ENCODE peak calls at places on chromosomes 13 and 19, in nine cellular contexts. W is AG10803, N is epithelial cell of esophagus, T is pancreas, Z is skeletal muscle cell, D is astrocyte, A is aorta, X is transverse colon, U is HFF-Myc. K is an unnamed sample.

GRCh38 chr19:10961073-10961762 is 388 bp downstream of the SMARCA4 start:
- DNase-seq in W (peak; percentile 20), N (peak; percentile 13), T (peak; percentile 73), Z (no peak), D (no peak), A (peak; percentile 60), X (peak; percentile 30), U (no peak), K (no peak)

GRCh38 chr13:45278096-45278645 is 62.8 kb downstream of the TPT1 start:
- DNase-seq in W (no peak), N (no peak), T (no peak), Z (peak; percentile 6), D (peak; percentile 34), A (no peak), X (no peak), U (no peak), K (no peak)

GRCh38 chr13:114064516-114065140 is 67.8 kb downstream of the RASA3 start:
- DNase-seq in W (peak; percentile 31), N (peak; percentile 30), T (peak; percentile 50), Z (no peak), D (no peak), A (peak; percentile 70), X (peak; percentile 40), U (peak; percentile 15), K (no peak)

GRCh38 chr13:28568286-28568685 is 73.4 kb upstream of the FLT1 start:
- DNase-seq in W (peak; percentile 60), N (no peak), T (peak; percentile 93), Z (no peak), D (no peak), A (peak; percentile 80), X (peak; percentile 36), U (no peak), K (peak; percentile 3)

GRCh38 chr19:12983561-12984142 is 11.6 kb upstream of the NFIX start:
- DNase-seq in W (peak; percentile 72), N (peak; percentile 76), T (peak; percentile 92), Z (no peak), D (peak; percentile 41), A (peak; percentile 81), X (peak; percentile 85), U (no peak), K (no peak)

GRCh38 chr19:750640-751423 is at the start of gene MISP:
- DNase-seq in W (no peak), N (peak; percentile 77), T (peak; percentile 54), Z (no peak), D (no peak), A (no peak), X (peak; percentile 95), U (no peak), K (no peak)

GRCh38 chr19:1847684-1848398 is 442 bp downstream of the REXO1 start:
- DNase-seq in W (peak; percentile 32), N (peak; percentile 57), T (peak; percentile 82), Z (no peak), D (no peak), A (no peak), X (peak; percentile 61), U (no peak), K (no peak)

GRCh38 chr19:53294786-53295441 is 27.4 kb upstream of the VN1R4 start:
- DNase-seq in W (no peak), N (no peak), T (no peak), Z (no peak), D (peak; percentile 5), A (no peak), X (no peak), U (peak; percentile 4), K (no peak)

GRCh38 chr19:37719111-37719926 is at the start of gene ZNF607:
- DNase-seq in W (peak; percentile 83), N (peak; percentile 93), T (peak; percentile 97), Z (peak; percentile 60), D (peak; percentile 75), A (peak; percentile 93), X (peak; percentile 92), U (peak; percentile 67), K (peak; percentile 90)

GRCh38 chr19:55112246-55112780 is 5.1 kb downstream of the PPP1R12C start:
- DNase-seq in W (no peak), N (no peak), T (no peak), Z (no peak), D (no peak), A (no peak), X (no peak), U (no peak), K (no peak)

DNA sequence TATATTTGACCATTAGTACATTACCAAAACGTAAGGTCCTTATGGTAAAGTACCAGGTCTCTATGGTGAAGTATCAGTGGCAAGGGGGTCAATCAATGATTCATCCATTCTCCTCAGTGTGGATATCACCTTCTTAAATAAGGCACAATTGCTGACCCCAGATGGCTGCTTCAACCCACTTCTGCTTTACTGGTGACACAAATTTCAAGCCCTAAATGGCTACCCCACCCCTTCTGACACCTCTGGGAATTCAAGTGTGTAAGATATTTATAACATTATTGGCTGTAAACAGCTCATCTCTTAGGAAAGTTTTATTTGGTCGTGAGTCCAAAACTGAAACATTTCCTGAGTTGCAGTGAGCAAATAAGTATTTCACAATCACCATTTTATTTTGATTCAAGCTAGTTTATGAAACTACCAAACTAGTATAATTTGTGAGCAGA is 7.9 kb upstream of the WBP4 start:
- DNase-seq in W (peak; percentile 85), N (peak; percentile 63), T (no peak), Z (no peak), D (no peak), A (no peak), X (no peak), U (no peak), K (no peak)
- H3K4me3 ChIP-seq in W (peak overlapping the region; percentile 38), N (no peak overlapping the region), T (no peak overlapping the region), Z (no peak overlapping the region), D (no peak overlapping the region), A (no peak overlapping the region), X (no peak overlapping the region), U (no peak overlapping the region), K (no peak overlapping the region)

GRCh38 chr19:32199501-32200040 is 145.8 kb upstream of the ZNF507 start:
- DNase-seq in W (no peak), N (no peak), T (no peak), Z (no peak), D (no peak), A (no peak), X (no peak), U (no peak), K (no peak)

GRCh38 chr19:32202244-32202643 is 143.2 kb upstream of the ZNF507 start:
- DNase-seq in W (no peak), N (no peak), T (no peak), Z (no peak), D (no peak), A (no peak), X (no peak), U (no peak), K (no peak)

GRCh38 chr19:32201211-32201610 is 144.2 kb upstream of the ZNF507 start:
- DNase-seq in W (no peak), N (no peak), T (no peak), Z (no peak), D (no peak), A (no peak), X (no peak), U (no peak), K (no peak)

GRCh38 chr19:32201661-32202060 is 143.7 kb upstream of the ZNF507 start:
- DNase-seq in W (no peak), N (no peak), T (no peak), Z (no peak), D (no peak), A (no peak), X (no peak), U (no peak), K (no peak)

DNA sequence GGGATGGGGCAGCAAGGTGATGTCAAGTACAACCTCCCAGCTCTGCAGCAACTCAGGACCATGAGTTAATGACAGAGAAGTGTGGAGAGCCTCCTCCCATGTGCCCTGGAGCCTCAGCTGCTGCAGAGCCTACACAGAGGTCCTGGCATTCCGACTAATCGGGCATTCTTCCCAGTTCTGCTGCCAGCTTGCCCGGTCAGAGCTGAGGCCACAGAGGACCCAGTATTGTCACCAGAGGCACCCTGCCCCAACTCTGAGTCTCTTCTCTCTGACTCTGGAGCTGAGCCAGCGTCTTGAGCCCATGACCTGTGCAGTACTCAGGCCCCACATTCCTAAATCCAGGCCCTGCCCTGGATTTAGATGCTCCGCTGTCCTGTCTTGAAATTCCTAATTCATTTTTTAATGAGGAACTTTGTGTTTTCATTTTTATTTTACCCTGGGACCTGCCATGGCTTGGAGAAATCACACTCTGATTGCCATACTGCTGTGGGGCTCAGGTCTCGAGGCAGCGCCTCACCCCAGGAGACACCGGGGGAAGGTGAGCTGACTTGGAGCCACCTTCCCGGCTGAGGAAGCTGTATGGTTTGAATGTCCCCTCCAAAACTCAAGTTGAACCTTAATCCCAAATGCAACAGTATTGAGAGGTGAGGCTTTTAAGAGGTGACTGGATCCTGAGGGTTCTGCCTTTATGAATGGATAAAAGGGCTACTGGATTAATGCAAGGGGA is 144.9 kb upstream of the ZNF507 start:
- DNase-seq in W (no peak), N (no peak), T (no peak), Z (no peak), D (no peak), A (no peak), X (no peak), U (no peak), K (no peak)
- H3K4me3 ChIP-seq in W (no peak overlapping the region), N (no peak overlapping the region), T (no peak overlapping the region), Z (no peak overlapping the region), D (no peak overlapping the region), A (no peak overlapping the region), X (no peak overlapping the region), U (no peak overlapping the region), K (no peak overlapping the region)

DNA sequence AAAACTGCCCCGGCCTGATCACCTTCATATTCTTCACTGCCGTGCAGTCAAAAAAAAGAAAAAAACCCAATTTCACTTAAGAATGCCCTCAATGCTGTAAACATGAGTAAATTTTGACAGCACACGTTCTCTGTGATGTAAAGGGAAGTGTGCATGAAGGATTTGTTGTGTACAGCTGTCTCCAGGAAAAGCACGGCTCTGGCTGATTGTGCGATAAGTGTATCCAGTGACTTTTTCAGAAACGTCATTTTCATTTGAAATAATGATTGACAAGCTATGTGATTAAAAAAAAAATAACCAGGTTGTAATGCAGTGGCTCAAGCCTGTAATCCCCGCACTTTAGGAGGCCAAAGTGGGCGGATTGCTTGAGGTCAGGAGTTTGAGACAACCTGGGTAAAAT is 39.6 kb downstream of the ANKRD10 start:
- DNase-seq in W (no peak), N (no peak), T (no peak), Z (no peak), D (no peak), A (no peak), X (no peak), U (no peak), K (no peak)
- H3K4me3 ChIP-seq in W (no peak overlapping the region), N (no peak overlapping the region), T (no peak overlapping the region), Z (peak overlapping the region; percentile 44), D (peak overlapping the region; percentile 38), A (peak overlapping the region; percentile 14), X (peak overlapping the region; percentile 39), U (no peak overlapping the region), K (no peak overlapping the region)

DNA sequence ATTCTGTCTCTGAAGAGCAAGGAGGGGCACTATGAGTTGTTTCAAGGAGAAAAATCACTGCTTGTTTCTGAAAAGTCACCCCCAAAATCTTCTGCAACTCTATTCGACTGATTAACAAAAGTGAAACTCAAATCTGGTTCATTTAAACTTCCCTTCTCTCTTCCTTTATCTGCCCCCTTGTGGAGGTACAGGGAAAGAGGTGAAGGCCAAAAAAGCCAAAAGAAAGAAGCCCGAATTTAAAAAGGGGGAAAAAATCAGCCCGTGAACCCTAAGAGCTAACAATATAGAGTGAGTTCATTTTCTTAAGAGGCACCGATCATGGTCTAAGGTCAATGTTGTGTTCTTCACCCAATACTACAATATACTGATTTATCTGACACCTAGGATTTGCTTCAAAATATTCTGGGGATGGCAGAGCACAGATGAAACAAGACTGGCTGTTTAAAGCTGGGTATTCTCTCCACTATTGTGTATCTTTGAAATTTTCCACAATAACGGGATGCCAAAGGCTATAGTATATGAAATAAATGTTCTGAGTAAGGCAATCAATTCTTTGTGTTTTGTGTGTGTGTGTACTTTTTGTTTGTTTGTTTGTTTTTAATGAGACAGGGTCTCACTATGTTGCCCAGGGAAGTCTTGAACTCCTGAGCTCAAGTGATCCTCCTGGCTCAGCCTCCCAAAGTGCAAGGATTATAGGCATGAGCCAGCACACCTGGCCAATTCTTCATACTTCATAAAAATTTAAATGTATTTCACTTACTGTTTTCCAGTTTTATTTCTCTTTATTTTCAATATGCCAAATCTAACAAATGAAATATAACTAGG is 55.0 kb upstream of the EEF1AKMT1 start:
- DNase-seq in W (peak; percentile 58), N (peak; percentile 56), T (no peak), Z (no peak), D (no peak), A (no peak), X (peak; percentile 12), U (peak; percentile 16), K (no peak)
- H3K4me3 ChIP-seq in W (peak overlapping the region; percentile 46), N (no peak overlapping the region), T (no peak overlapping the region), Z (peak overlapping the region; percentile 20), D (no peak overlapping the region), A (no peak overlapping the region), X (peak overlapping the region; percentile 6), U (no peak overlapping the region), K (no peak overlapping the region)